ENCODE peak calls at places on chromosomes 13 and 19, in four cellular contexts. X is stimulated activated naive B cell treated with anti-CD40 and anti-IgM and Interleukin-4, amounts not matched to agents 10 μg/mL and 1 μg/mL and 100 μg/mL, for 72 hours; D is GM13977; Q is occipital lobe. C is an unnamed sample.

GRCh38 chr13:23599083-23599925 is 29.1 kb downstream of the TNFRSF19 start:
- DNase-seq in D (no peak), Q (no peak), X (no peak), C (no peak)

GRCh38 chr13:113327391-113327765 is 30.3 kb downstream of the LAMP1 start:
- DNase-seq in Q (no peak), D (no peak), X (no peak), C (no peak)

GRCh38 chr13:46359731-46360130 is 27.3 kb downstream of the RUBCNL start:
- DNase-seq in Q (no peak), D (no peak), X (no peak), C (no peak)

GRCh38 chr13:74115138-74115537 is 19.1 kb downstream of the KLF12 start:
- DNase-seq in X (no peak), Q (no peak), D (no peak), C (no peak)

GRCh38 chr13:27276188-27276587 is 5.6 kb downstream of the RASL11A start:
- DNase-seq in X (no peak), Q (no peak), D (no peak), C (no peak)

GRCh38 chr19:44822670-44823372 is 13.9 kb downstream of the BCAM start:
- DNase-seq in Q (no peak), X (no peak), D (no peak), C (no peak)

GRCh38 chr19:16627194-16627927 is 643 bp downstream of the MED26 start:
- DNase-seq in Q (no peak), X (no peak), D (no peak), C (no peak)

GRCh38 chr19:41299755-41300089 is 10.2 kb upstream of the CCDC97 start:
- DNase-seq in X (no peak), D (no peak), Q (no peak), C (no peak)

GRCh38 chr19:4457654-4458406 is at the start of gene UBXN6:
- DNase-seq in Q (peak; percentile 97), D (peak; percentile 99), X (peak; percentile 97), C (peak; percentile 100)

GRCh38 chr19:29587059-29587458 is 19.0 kb upstream of the POP4 start:
- DNase-seq in D (no peak), X (no peak), Q (no peak), C (no peak)

GRCh38 chr19:39470724-39471339 is 9.8 kb upstream of the TIMM50 start:
- DNase-seq in Q (no peak), D (no peak), X (no peak), C (no peak)

GRCh38 chr13:30034448-30034795 is 184.0 kb upstream of the UBL3 start:
- DNase-seq in D (no peak), Q (no peak), X (no peak), C (no peak)